ENCODE peak calls at places on chromosomes 13 and 19, in seven cellular contexts. G, Z, C, Y, F, W and A are unnamed samples.

GRCh38 chr19:48656840-48657474 is 11.0 kb upstream of the CA11 start:
- DNase-seq in G (peak), Z (peak), C (peak), Y (peak), F (peak), W (no peak), A (no peak)

GRCh38 chr13:49540552-49540951 is 44.8 kb downstream of the PHF11 start:
- DNase-seq in G (no peak), Z (peak), C (no peak), Y (no peak), F (peak), W (no peak), A (no peak)

GRCh38 chr13:111630411-111630810 is 310.0 kb downstream of the TEX29 start:
- DNase-seq in G (no peak), Z (peak), C (peak), Y (no peak), F (no peak), W (no peak), A (no peak)

GRCh38 chr19:46955114-46955812 is 64.4 kb upstream of the NPAS1 start:
- DNase-seq in G (no peak), Z (no peak), C (no peak), Y (peak), F (peak), W (no peak), A (peak)

GRCh38 chr13:96575423-96576320 is 418.6 kb downstream of the OXGR1 start:
- DNase-seq in G (no peak), Z (no peak), C (no peak), Y (no peak), F (no peak), W (no peak), A (no peak)

GRCh38 chr19:43786665-43787064 is 5.9 kb upstream of the KCNN4 start:
- DNase-seq in G (no peak), Z (no peak), C (no peak), Y (no peak), F (no peak), W (no peak), A (no peak)

GRCh38 chr13:110304256-110304655 is 2.7 kb downstream of the COL4A1 start:
- DNase-seq in G (no peak), Z (no peak), C (peak), Y (no peak), F (peak), W (no peak), A (no peak)

GRCh38 chr19:11581740-11582139 is 4.3 kb upstream of the ACP5 start:
- DNase-seq in G (no peak), Z (no peak), C (no peak), Y (peak), F (peak), W (peak), A (no peak)

GRCh38 chr13:39408512-39408911 is 194.5 kb downstream of the LHFPL6 start:
- DNase-seq in G (no peak), Z (no peak), C (no peak), Y (no peak), F (no peak), W (no peak), A (no peak)

GRCh38 chr19:42497492-42498226 is 30.6 kb downstream of the CEACAM1 start:
- DNase-seq in G (peak), Z (no peak), C (no peak), Y (no peak), F (no peak), W (no peak), A (no peak)

GRCh38 chr13:105773887-105774538 is 761.4 kb downstream of the EFNB2 start:
- DNase-seq in G (no peak), Z (peak), C (no peak), Y (no peak), F (peak), W (no peak), A (peak)

GRCh38 chr13:66427330-66427990 is 802.7 kb downstream of the PCDH9 start:
- DNase-seq in G (no peak), Z (no peak), C (no peak), Y (no peak), F (no peak), W (no peak), A (no peak)

GRCh38 chr13:114124921-114125320 is 7.5 kb downstream of the RASA3 start:
- DNase-seq in G (no peak), Z (no peak), C (no peak), Y (peak), F (peak), W (peak), A (peak)

GRCh38 chr19:17075860-17076538 is 422 bp downstream of the MYO9B start:
- DNase-seq in G (peak), Z (peak), C (no peak), Y (peak), F (peak), W (no peak), A (peak)